ENCODE peak calls at places on chromosomes 4 and X, in eight cellular contexts. Q is OCI-LY7, U is GM23248, L is PC-3, N is HCT116, I is hepatocyte, C is SK-N-SH, Z is neural progenitor cell. B is an unnamed sample.

GRCh38 chrX:40158036-40158706 is 60.4 kb upstream of the BCOR start:
- DNase-seq in U (peak; percentile 62), I (peak; percentile 84), L (peak; percentile 46), N (no peak), Q (peak; percentile 51), Z (peak; percentile 83), C (no peak), B (peak; percentile 64)

GRCh38 chrX:74248889-74249288 is 55.1 kb upstream of the ZCCHC13 start:
- DNase-seq in Z (peak; percentile 9), L (no peak), U (peak; percentile 24), I (peak; percentile 18), Q (no peak), N (no peak), C (no peak), B (peak; percentile 67)

GRCh38 chr4:16890651-16891050 is 7.8 kb downstream of the LDB2 start:
- DNase-seq in I (no peak), N (no peak), C (no peak), U (no peak), Z (no peak), Q (no peak), L (no peak), B (peak; percentile 20)

GRCh38 chrX:63561425-63561824 is 210.3 kb upstream of the SPIN4 start:
- DNase-seq in L (peak; percentile 7), I (no peak), C (no peak), Z (no peak), Q (no peak), N (no peak), U (peak; percentile 14), B (no peak)

GRCh38 chr4:165726831-165727230 is 146.2 kb upstream of the TLL1 start:
- DNase-seq in N (no peak), U (no peak), Q (no peak), L (no peak), I (no peak), C (no peak), Z (no peak), B (no peak)

GRCh38 chr4:106046083-106046482 is 150.8 kb downstream of the NPNT start:
- DNase-seq in Z (no peak), Q (no peak), N (no peak), I (no peak), U (no peak), L (no peak), C (no peak), B (no peak)

GRCh38 chr4:153790962-153791551 is 2.2 kb upstream of the SFRP2 start:
- DNase-seq in L (no peak), C (peak; percentile 78), Q (no peak), N (no peak), Z (peak; percentile 92), I (peak; percentile 68), U (peak; percentile 75), B (peak; percentile 88)

GRCh38 chr4:162461952-162462351 is 298.2 kb upstream of the FSTL5 start:
- DNase-seq in Z (no peak), N (peak; percentile 10), I (no peak), C (peak; percentile 3), U (peak; percentile 0), Q (no peak), L (peak; percentile 25), B (peak; percentile 15)

GRCh38 chr4:20418865-20419451 is 167.3 kb downstream of the SLIT2 start:
- DNase-seq in N (peak; percentile 21), C (peak; percentile 27), Z (peak; percentile 40), L (peak; percentile 57), I (peak; percentile 47), U (peak; percentile 83), Q (peak; percentile 67), B (peak; percentile 48)

GRCh38 chr4:45437381-45437780 is 686.5 kb downstream of the GABRG1 start:
- DNase-seq in U (no peak), Z (no peak), C (no peak), I (no peak), N (no peak), L (no peak), Q (no peak), B (no peak)

GRCh38 chrX:50614460-50614859 is 143.8 kb upstream of the DGKK start:
- DNase-seq in I (no peak), L (no peak), C (no peak), Q (no peak), Z (no peak), N (no peak), U (no peak), B (peak; percentile 7)

GRCh38 chr4:7753931-7754465 is 185.7 kb downstream of the AFAP1 start:
- DNase-seq in C (no peak), Q (peak; percentile 4), N (no peak), U (no peak), L (peak; percentile 54), Z (no peak), I (no peak), B (no peak)

GRCh38 chr4:151324449-151325319 is 721 bp downstream of the SH3D19 start:
- DNase-seq in C (peak; percentile 64), L (peak; percentile 67), U (peak; percentile 83), Q (no peak), I (peak; percentile 89), Z (peak; percentile 89), N (peak; percentile 90), B (peak; percentile 73)

GRCh38 chrX:140524556-140524955 is 19.7 kb upstream of the SOX3 start:
- DNase-seq in I (no peak), Z (no peak), L (peak; percentile 2), Q (no peak), C (no peak), U (peak; percentile 41), N (no peak), B (peak; percentile 19)

GRCh38 chr4:159191989-159192388 is 89.1 kb downstream of the RAPGEF2 start:
- DNase-seq in Z (peak; percentile 70), N (peak; percentile 51), Q (peak; percentile 25), U (peak; percentile 85), L (peak; percentile 81), I (peak; percentile 52), C (no peak), B (peak; percentile 92)

GRCh38 chr4:86302242-86302641 is 57.6 kb downstream of the MAPK10 start:
- DNase-seq in I (peak; percentile 44), U (peak; percentile 10), Z (peak; percentile 79), C (peak; percentile 36), L (no peak), Q (no peak), N (no peak), B (peak; percentile 76)
- TF ChIP-seq EZH2phosphoT487 in I (no peak), U (no peak), Z (no peak), C (no peak), L (no peak), Q (no peak), N (no peak), B (no peak)

DNA sequence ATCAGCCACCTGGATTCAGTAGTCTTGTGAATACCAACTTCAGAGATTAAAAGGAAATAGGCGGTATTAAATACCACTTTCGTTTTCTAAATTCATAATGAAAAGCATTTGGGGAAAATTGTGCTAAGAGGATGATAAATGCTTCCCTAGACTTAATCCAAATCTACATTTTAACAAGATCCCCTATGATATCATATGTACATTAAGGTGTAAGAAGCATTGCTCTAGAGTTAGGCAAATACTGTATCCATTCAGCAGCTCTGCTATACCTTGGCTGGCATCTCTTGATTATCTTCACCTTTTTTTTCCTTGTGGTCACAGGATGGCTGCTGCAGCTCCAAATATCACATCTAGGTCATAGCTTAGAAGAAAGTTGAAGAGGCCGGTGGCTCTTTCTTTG is 40.6 kb upstream of the PHEX start:
- DNase-seq in Q (no peak), N (no peak), I (no peak), Z (no peak), U (no peak), L (no peak), C (no peak), B (no peak)
- TF ChIP-seq EZH2phosphoT487 in Q (no peak), N (no peak), I (no peak), Z (no peak), U (no peak), L (no peak), C (no peak), B (no peak)

GRCh38 chr4:22969314-22969896 is 276.7 kb downstream of the GBA3 start:
- DNase-seq in U (peak; percentile 25), C (no peak), Q (no peak), L (peak; percentile 86), Z (peak; percentile 32), N (no peak), I (peak; percentile 30), B (peak; percentile 3)
- TF ChIP-seq EZH2phosphoT487 in U (no peak), C (no peak), Q (no peak), L (no peak), Z (no peak), N (no peak), I (no peak), B (no peak)

DNA sequence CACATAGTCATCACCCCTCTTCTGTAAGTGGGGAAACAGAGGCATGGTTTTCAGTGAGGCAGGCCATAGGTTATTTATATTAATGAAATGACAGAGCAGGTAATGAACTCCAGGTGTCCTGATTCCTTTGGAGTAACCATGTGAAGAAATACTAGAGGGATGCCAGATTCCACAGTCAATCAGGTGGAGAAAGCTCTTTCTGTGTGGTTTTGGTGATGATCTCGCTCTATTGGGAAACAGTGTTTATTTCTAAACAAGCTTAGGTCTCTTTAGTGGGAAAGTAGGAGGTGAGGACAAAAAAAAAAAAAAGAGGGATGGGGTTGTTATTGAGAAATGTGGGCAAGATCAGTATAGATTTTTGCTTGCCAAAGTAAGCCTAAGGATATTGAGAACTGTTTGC is 12.2 kb downstream of the DOCK11 start:
- DNase-seq in I (no peak), N (no peak), L (no peak), U (peak; percentile 32), Q (no peak), C (no peak), Z (no peak), B (no peak)
- TF ChIP-seq EZH2phosphoT487 in I (no peak), N (no peak), L (no peak), U (no peak), Q (no peak), C (no peak), Z (no peak), B (no peak)